ENCODE peak calls at places on chromosome 3, in six cellular contexts. T is H9, D is right cardiac atrium, V is tibial artery, S is stomach, B is ovary. A is an unnamed sample. For H3K9me3, the result is how much of the 10 kb centered on the place peaks cover.

GRCh38 chr3:131591394-131591990 is 88.7 kb upstream of the MRPL3 start:
- DNase-seq in B (peak), D (no peak), T (no peak), V (no peak), S (no peak), A (no peak)

GRCh38 chr3:187031934-187032333 is 101.6 kb downstream of the ST6GAL1 start:
- DNase-seq in S (no peak), V (no peak), B (no peak), D (no peak), T (no peak), A (no peak)

GRCh38 chr3:161150001-161150525 is 44.9 kb upstream of the B3GALNT1 start:
- DNase-seq in V (no peak), D (no peak), B (no peak), S (no peak), T (no peak), A (no peak)

GRCh38 chr3:131540143-131540542 is 37.4 kb upstream of the MRPL3 start:
- DNase-seq in B (no peak), T (no peak), S (no peak), V (no peak), D (no peak), A (no peak)

GRCh38 chr3:44031387-44032380 is 210.0 kb upstream of the TOPAZ1 start:
- DNase-seq in T (no peak), S (no peak), V (no peak), D (no peak), B (no peak), A (no peak)

GRCh38 chr3:69463546-69463945 is 77.7 kb upstream of the FRMD4B start:
- DNase-seq in S (no peak), T (no peak), D (no peak), V (no peak), B (no peak), A (no peak)

GRCh38 chr3:22585504-22585903 is 617.6 kb upstream of the UBE2E2 start:
- DNase-seq in D (no peak), V (no peak), S (no peak), B (no peak), T (no peak), A (no peak)

GRCh38 chr3:194196876-194197275 is 60.9 kb downstream of the HES1 start:
- DNase-seq in V (no peak), S (no peak), D (no peak), T (no peak), B (no peak), A (no peak)

GRCh38 chr3:123295901-123296250 is 94.1 kb downstream of the SEC22A start:
- DNase-seq in D (no peak), B (peak), V (peak), T (no peak), S (no peak), A (no peak)

DNA sequence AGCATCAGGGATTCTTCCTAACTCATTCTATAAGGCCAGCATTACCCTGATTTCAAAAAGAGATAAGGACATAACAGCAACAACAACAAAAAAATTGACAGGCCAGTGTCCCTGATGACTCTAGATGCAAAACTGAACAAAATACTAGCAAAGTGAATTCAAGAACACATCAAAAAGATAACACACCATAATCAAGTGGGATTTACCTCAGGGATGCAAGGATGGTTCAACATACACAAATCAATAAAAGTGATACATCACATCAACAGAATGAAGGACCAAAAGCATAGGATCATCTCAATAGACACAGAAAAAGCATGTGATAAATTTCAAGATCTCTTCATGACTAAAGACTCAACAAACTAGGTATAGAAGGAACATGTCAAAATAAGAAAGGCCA is 119.6 kb downstream of the STT3B start:
- DNase-seq in B (no peak), D (no peak), V (no peak), T (no peak), S (no peak), A (no peak)
- H3K9me3 ChIP-seq in B (under half), D (under half), V (under half), T (under half), S (half or more), A (half or more)

GRCh38 chr3:183984749-183985729 is 32.6 kb downstream of the ABCC5 start:
- DNase-seq in D (no peak), S (no peak), B (no peak), T (peak), V (no peak), A (no peak)
- H3K27ac ChIP-seq in D (no peak), S (no peak), B (no peak), T (no peak), V (no peak), A (no peak)

GRCh38 chr3:73381551-73381950 is 243.2 kb downstream of the PDZRN3 start:
- DNase-seq in B (no peak), S (no peak), T (no peak), V (no peak), D (no peak), A (no peak)
- H3K9me3 ChIP-seq in B (under half), S (under half), T (under half), V (under half), D (under half), A (under half)

GRCh38 chr3:79383402-79384012 is 384.3 kb downstream of the ROBO1 start:
- DNase-seq in V (no peak), B (no peak), D (no peak), S (no peak), T (no peak), A (no peak)
- H3K27ac ChIP-seq in V (no peak), B (no peak), D (no peak), S (no peak), T (no peak), A (no peak)

DNA sequence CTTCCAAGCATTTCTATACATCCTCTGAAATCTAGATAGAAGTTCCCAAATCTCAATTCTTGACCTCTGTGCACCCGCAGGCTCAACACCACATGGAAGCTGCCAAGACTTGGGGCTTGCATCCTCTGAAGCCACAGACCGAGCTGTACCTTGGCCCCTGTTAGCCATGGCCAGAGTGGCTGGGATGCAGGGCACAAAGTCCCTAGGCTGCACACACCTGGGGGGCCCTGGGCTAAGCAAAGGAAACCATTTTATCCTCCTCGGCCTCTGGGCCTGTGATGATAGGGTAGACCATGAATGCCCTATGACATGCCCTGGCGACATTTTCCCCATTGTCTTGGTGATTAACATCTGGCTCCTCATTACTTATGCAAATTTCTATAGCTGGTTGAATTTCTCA is 97.1 kb upstream of the CCDC39 start:
- DNase-seq in T (no peak), S (no peak), B (no peak), V (no peak), D (no peak), A (no peak)
- H3K9me3 ChIP-seq in T (under half), S (half or more), B (under half), V (under half), D (under half), A (under half)

GRCh38 chr3:42652251-42652610 is 1.3 kb upstream of the ZBTB47 start:
- DNase-seq in D (no peak), V (no peak), S (no peak), T (peak), B (no peak), A (no peak)
- H3K27ac ChIP-seq in D (peak), V (peak), S (peak), T (no peak), B (peak), A (peak)

GRCh38 chr3:76661527-76662250 is 378.2 kb upstream of the ROBO2 start:
- DNase-seq in B (no peak), V (no peak), S (no peak), T (peak), D (no peak), A (no peak)
- H3K9me3 ChIP-seq in B (under half), V (under half), S (under half), T (under half), D (under half), A (under half)

GRCh38 chr3:171650193-171650592 is 160.1 kb downstream of the PLD1 start:
- DNase-seq in B (no peak), T (no peak), S (no peak), V (no peak), D (no peak), A (no peak)
- H3K27ac ChIP-seq in B (no peak), T (no peak), S (no peak), V (peak), D (peak), A (peak)

GRCh38 chr3:157190242-157190876 is 30.4 kb upstream of the CCNL1 start:
- DNase-seq in D (no peak), S (no peak), B (no peak), T (no peak), V (no peak), A (no peak)
- H3K9me3 ChIP-seq in D (under half), S (under half), B (under half), T (under half), V (under half), A (under half)